ENCODE peak calls at places on chromosomes 3 and 15, in five cellular contexts. One of them, this sample, is unnamed.

GRCh38 chr15:88785217-88785616 is 18.0 kb upstream of the ACAN start:
- DNase-seq in AG04450: no peak
- DNase-seq in fibroblast of pulmonary artery: no peak
- DNase-seq in cardiac fibroblast: no peak
- DNase-seq in cardiac muscle cell: no peak
- DNase-seq in this sample: no peak

GRCh38 chr15:40894689-40895308 is 549 bp downstream of the VPS18 start:
- DNase-seq in AG04450: peak; percentile 66
- DNase-seq in fibroblast of pulmonary artery: peak; percentile 78
- DNase-seq in cardiac fibroblast: peak; percentile 80
- DNase-seq in cardiac muscle cell: peak; percentile 76
- DNase-seq in this sample: no peak

GRCh38 chr3:80785475-80785874 is 976.0 kb downstream of the GBE1 start:
- DNase-seq in AG04450: no peak
- DNase-seq in fibroblast of pulmonary artery: peak; percentile 3
- DNase-seq in cardiac fibroblast: no peak
- DNase-seq in cardiac muscle cell: no peak
- DNase-seq in this sample: peak; percentile 24

GRCh38 chr3:4570840-4571621 is 77.9 kb downstream of the ITPR1 start:
- DNase-seq in AG04450: no peak
- DNase-seq in fibroblast of pulmonary artery: no peak
- DNase-seq in cardiac fibroblast: no peak
- DNase-seq in cardiac muscle cell: no peak
- DNase-seq in this sample: no peak

GRCh38 chr3:24378313-24378712 is 116.3 kb downstream of the THRB start:
- DNase-seq in AG04450: no peak
- DNase-seq in fibroblast of pulmonary artery: no peak
- DNase-seq in cardiac fibroblast: no peak
- DNase-seq in cardiac muscle cell: no peak
- DNase-seq in this sample: no peak

GRCh38 chr3:194091141-194091540 is 44.8 kb upstream of the HES1 start:
- DNase-seq in AG04450: no peak
- DNase-seq in fibroblast of pulmonary artery: peak; percentile 23
- DNase-seq in cardiac fibroblast: peak; percentile 58
- DNase-seq in cardiac muscle cell: no peak
- DNase-seq in this sample: no peak

GRCh38 chr3:63967675-63968611 is 55.4 kb downstream of the PSMD6 start:
- DNase-seq in AG04450: no peak
- DNase-seq in fibroblast of pulmonary artery: peak; percentile 77
- DNase-seq in cardiac fibroblast: peak; percentile 53
- DNase-seq in cardiac muscle cell: peak; percentile 86
- DNase-seq in this sample: peak; percentile 37

GRCh38 chr15:35725353-35725752 is 179.4 kb upstream of the DPH6 start:
- DNase-seq in AG04450: no peak
- DNase-seq in fibroblast of pulmonary artery: peak; percentile 54
- DNase-seq in cardiac fibroblast: peak; percentile 60
- DNase-seq in cardiac muscle cell: peak; percentile 40
- DNase-seq in this sample: no peak

GRCh38 chr15:66761723-66762595 is 59.9 kb downstream of the SMAD6 start:
- DNase-seq in AG04450: no peak
- DNase-seq in fibroblast of pulmonary artery: peak; percentile 50
- DNase-seq in cardiac fibroblast: peak; percentile 33
- DNase-seq in cardiac muscle cell: peak; percentile 57
- DNase-seq in this sample: no peak

GRCh38 chr15:74787251-74788041 is 5.6 kb downstream of the CSK start:
- DNase-seq in AG04450: peak; percentile 37
- DNase-seq in fibroblast of pulmonary artery: peak; percentile 70
- DNase-seq in cardiac fibroblast: peak; percentile 72
- DNase-seq in cardiac muscle cell: peak; percentile 76
- DNase-seq in this sample: no peak
- H3K4me3 ChIP-seq in AG04450: no peak overlapping the region
- H3K4me3 ChIP-seq in fibroblast of pulmonary artery: no peak overlapping the region
- H3K4me3 ChIP-seq in cardiac fibroblast: no peak overlapping the region
- H3K4me3 ChIP-seq in cardiac muscle cell: no peak overlapping the region
- H3K4me3 ChIP-seq in this sample: no peak overlapping the region

GRCh38 chr3:160474416-160474838 is 24.8 kb upstream of the TRIM59 start:
- DNase-seq in AG04450: no peak
- DNase-seq in fibroblast of pulmonary artery: no peak
- DNase-seq in cardiac fibroblast: peak; percentile 64
- DNase-seq in cardiac muscle cell: peak; percentile 49
- DNase-seq in this sample: no peak

GRCh38 chr3:160473233-160473632 is 23.6 kb upstream of the TRIM59 start:
- DNase-seq in AG04450: no peak
- DNase-seq in fibroblast of pulmonary artery: peak; percentile 46
- DNase-seq in cardiac fibroblast: peak; percentile 87
- DNase-seq in cardiac muscle cell: peak; percentile 24
- DNase-seq in this sample: no peak

GRCh38 chr3:160472344-160472743 is 22.8 kb upstream of the TRIM59 start:
- DNase-seq in AG04450: no peak
- DNase-seq in fibroblast of pulmonary artery: no peak
- DNase-seq in cardiac fibroblast: no peak
- DNase-seq in cardiac muscle cell: no peak
- DNase-seq in this sample: no peak

GRCh38 chr3:160475153-160475552 is 25.6 kb upstream of the TRIM59 start:
- DNase-seq in AG04450: no peak
- DNase-seq in fibroblast of pulmonary artery: no peak
- DNase-seq in cardiac fibroblast: no peak
- DNase-seq in cardiac muscle cell: no peak
- DNase-seq in this sample: no peak

GRCh38 chr3:160473978-160474377 is 24.4 kb upstream of the TRIM59 start:
- DNase-seq in AG04450: peak; percentile 88
- DNase-seq in fibroblast of pulmonary artery: peak; percentile 82
- DNase-seq in cardiac fibroblast: peak; percentile 95
- DNase-seq in cardiac muscle cell: peak; percentile 89
- DNase-seq in this sample: no peak
- H3K4me3 ChIP-seq in AG04450: no peak overlapping the region
- H3K4me3 ChIP-seq in fibroblast of pulmonary artery: no peak overlapping the region
- H3K4me3 ChIP-seq in cardiac fibroblast: no peak overlapping the region
- H3K4me3 ChIP-seq in cardiac muscle cell: no peak overlapping the region
- H3K4me3 ChIP-seq in this sample: no peak overlapping the region

GRCh38 chr15:31848621-31849020 is 181.7 kb upstream of the CHRNA7 start:
- DNase-seq in AG04450: no peak
- DNase-seq in fibroblast of pulmonary artery: no peak
- DNase-seq in cardiac fibroblast: no peak
- DNase-seq in cardiac muscle cell: no peak
- DNase-seq in this sample: no peak
- H3K4me3 ChIP-seq in AG04450: no peak overlapping the region
- H3K4me3 ChIP-seq in fibroblast of pulmonary artery: no peak overlapping the region
- H3K4me3 ChIP-seq in cardiac fibroblast: no peak overlapping the region
- H3K4me3 ChIP-seq in cardiac muscle cell: no peak overlapping the region
- H3K4me3 ChIP-seq in this sample: no peak overlapping the region

GRCh38 chr3:196142674-196142988 is 60.7 kb upstream of the TFRC start:
- DNase-seq in AG04450: no peak
- DNase-seq in fibroblast of pulmonary artery: no peak
- DNase-seq in cardiac fibroblast: no peak
- DNase-seq in cardiac muscle cell: no peak
- DNase-seq in this sample: no peak
- H3K4me3 ChIP-seq in AG04450: no peak overlapping the region
- H3K4me3 ChIP-seq in fibroblast of pulmonary artery: no peak overlapping the region
- H3K4me3 ChIP-seq in cardiac fibroblast: no peak overlapping the region
- H3K4me3 ChIP-seq in cardiac muscle cell: no peak overlapping the region
- H3K4me3 ChIP-seq in this sample: no peak overlapping the region

GRCh38 chr3:74614133-74614967 is at the start of gene CNTN3:
- DNase-seq in AG04450: no peak
- DNase-seq in fibroblast of pulmonary artery: peak; percentile 42
- DNase-seq in cardiac fibroblast: peak; percentile 25
- DNase-seq in cardiac muscle cell: peak; percentile 34
- DNase-seq in this sample: no peak
- H3K4me3 ChIP-seq in AG04450: peak within 1 kb of the TSS; percentile 65
- H3K4me3 ChIP-seq in fibroblast of pulmonary artery: peak within 1 kb of the TSS; percentile 60
- H3K4me3 ChIP-seq in cardiac fibroblast: peak within 1 kb of the TSS; percentile 60
- H3K4me3 ChIP-seq in cardiac muscle cell: peak within 1 kb of the TSS; percentile 28
- H3K4me3 ChIP-seq in this sample: no peak within 1 kb of the TSS

DNA sequence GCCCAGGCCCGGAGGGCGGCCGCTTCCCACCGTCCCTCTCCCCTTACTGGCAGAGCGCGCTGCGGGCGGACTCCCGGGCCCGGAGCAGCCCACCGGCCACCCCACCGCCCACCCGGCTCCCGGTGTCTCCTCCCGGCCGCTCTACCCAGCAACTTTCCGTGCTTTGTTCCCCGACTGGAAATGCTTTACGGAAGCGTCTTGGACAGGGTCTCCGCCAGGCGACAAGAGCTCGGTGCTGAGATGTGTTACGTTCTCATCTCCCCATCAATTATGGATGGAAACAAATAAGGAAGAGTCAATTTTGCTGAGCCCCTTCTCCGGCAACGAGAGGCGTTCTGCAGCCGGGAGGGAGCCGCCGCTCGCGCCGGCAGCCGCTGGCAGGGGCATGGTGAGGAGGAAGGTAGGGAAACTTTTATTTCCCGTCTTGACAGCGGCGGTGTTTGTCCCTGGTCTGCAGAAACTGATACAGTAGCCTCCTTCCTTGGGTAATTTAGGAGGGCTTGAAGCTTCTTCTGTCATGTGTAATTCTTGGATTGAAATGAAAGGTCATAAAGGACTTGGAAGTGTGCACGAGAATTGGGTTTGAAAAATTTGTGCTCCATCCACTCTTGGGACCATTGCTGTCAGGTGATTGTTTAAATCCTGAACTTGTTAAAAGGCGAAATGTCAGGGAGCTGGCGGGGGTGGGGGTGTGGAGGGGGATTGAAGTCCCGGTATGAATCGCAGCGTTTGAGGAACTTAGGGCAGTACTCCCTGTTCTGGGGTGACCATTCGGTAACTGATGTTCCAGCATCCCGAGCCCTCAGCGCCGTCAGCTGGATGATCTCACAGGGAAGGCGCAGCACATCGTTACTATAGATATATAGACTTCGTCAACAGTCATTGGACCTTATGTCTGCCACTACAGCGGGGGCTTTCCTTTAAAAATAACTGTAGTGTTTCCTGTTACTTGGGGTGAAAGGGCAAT is 1.5 kb downstream of the SEMA6D start:
- DNase-seq in AG04450: no peak
- DNase-seq in fibroblast of pulmonary artery: peak; percentile 18
- DNase-seq in cardiac fibroblast: peak; percentile 32
- DNase-seq in cardiac muscle cell: peak; percentile 8
- DNase-seq in this sample: no peak
- H3K4me3 ChIP-seq in AG04450: peak overlapping the region; percentile 74
- H3K4me3 ChIP-seq in fibroblast of pulmonary artery: peak overlapping the region; percentile 71
- H3K4me3 ChIP-seq in cardiac fibroblast: peak overlapping the region; percentile 61
- H3K4me3 ChIP-seq in cardiac muscle cell: peak overlapping the region; percentile 83
- H3K4me3 ChIP-seq in this sample: no peak overlapping the region

GRCh38 chr3:42072583-42072924 is 18.6 kb upstream of the TRAK1 start:
- DNase-seq in AG04450: no peak
- DNase-seq in fibroblast of pulmonary artery: no peak
- DNase-seq in cardiac fibroblast: no peak
- DNase-seq in cardiac muscle cell: no peak
- DNase-seq in this sample: no peak
- H3K4me3 ChIP-seq in AG04450: peak overlapping the region; percentile 43
- H3K4me3 ChIP-seq in fibroblast of pulmonary artery: peak overlapping the region; percentile 33
- H3K4me3 ChIP-seq in cardiac fibroblast: peak overlapping the region; percentile 22
- H3K4me3 ChIP-seq in cardiac muscle cell: no peak overlapping the region
- H3K4me3 ChIP-seq in this sample: peak overlapping the region; percentile 69

GRCh38 chr15:98651581-98652220 is 3.4 kb downstream of the IGF1R start:
- DNase-seq in AG04450: no peak
- DNase-seq in fibroblast of pulmonary artery: peak; percentile 16
- DNase-seq in cardiac fibroblast: peak; percentile 7
- DNase-seq in cardiac muscle cell: no peak
- DNase-seq in this sample: no peak
- H3K4me3 ChIP-seq in AG04450: peak overlapping the region; percentile 88
- H3K4me3 ChIP-seq in fibroblast of pulmonary artery: peak overlapping the region; percentile 80
- H3K4me3 ChIP-seq in cardiac fibroblast: peak overlapping the region; percentile 81
- H3K4me3 ChIP-seq in cardiac muscle cell: peak overlapping the region; percentile 99
- H3K4me3 ChIP-seq in this sample: peak overlapping the region; percentile 92

DNA sequence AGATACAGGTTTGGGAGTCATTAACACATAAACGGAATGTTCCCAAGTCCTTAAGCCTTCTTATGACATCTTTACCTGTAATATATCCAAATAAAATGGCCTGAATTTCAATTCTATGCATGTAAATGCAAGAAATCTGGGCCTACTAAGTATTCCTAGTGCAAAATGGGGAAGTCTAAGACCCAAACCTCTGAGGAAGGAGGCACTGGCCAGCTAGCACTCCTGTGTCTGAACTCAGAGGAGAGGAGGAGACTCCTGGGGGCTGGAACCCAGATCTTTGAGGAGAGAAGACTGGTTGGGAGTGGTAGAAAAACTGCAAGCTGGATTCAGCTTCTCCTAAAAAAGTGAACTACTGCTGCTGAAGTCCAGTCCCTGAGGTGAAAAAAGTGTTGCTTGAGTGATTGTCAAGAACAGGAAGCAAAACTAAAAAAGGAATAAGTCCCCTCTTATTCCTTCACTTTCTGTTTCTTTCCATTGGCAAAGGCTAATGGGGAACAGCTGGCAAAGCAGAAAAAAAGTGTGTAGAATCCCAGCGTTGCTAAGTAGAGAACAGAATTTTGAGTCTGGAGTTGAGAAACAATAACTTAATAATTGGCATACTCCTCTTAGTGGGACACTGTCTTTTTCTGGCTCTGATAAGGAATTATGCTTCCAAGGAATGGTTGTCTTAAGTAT is 54.8 kb upstream of the ATP2C1 start:
- DNase-seq in AG04450: no peak
- DNase-seq in fibroblast of pulmonary artery: no peak
- DNase-seq in cardiac fibroblast: no peak
- DNase-seq in cardiac muscle cell: no peak
- DNase-seq in this sample: no peak
- H3K4me3 ChIP-seq in AG04450: no peak overlapping the region
- H3K4me3 ChIP-seq in fibroblast of pulmonary artery: no peak overlapping the region
- H3K4me3 ChIP-seq in cardiac fibroblast: no peak overlapping the region
- H3K4me3 ChIP-seq in cardiac muscle cell: no peak overlapping the region
- H3K4me3 ChIP-seq in this sample: no peak overlapping the region

This sample was measured in SK-N-MC.